ENCODE peak calls at places on chromosomes 16 and 17, in nine cellular contexts. One of them, this sample, is unnamed.

GRCh38 chr16:55283776-55284717 is 40.0 kb upstream of the IRX6 start:
- DNase-seq in Calu3: no peak
- DNase-seq in adrenal gland: no peak
- DNase-seq in left lobe of liver: no peak
- DNase-seq in astrocyte of the hippocampus: no peak
- DNase-seq in GM20000: no peak
- DNase-seq in adipocyte: no peak
- DNase-seq in NCI-H460: no peak
- DNase-seq in transverse colon: no peak
- DNase-seq in this sample: no peak

GRCh38 chr17:51045616-51046526 is 74.8 kb downstream of the SPAG9 start:
- DNase-seq in Calu3: no peak
- DNase-seq in adrenal gland: no peak
- DNase-seq in left lobe of liver: no peak
- DNase-seq in astrocyte of the hippocampus: peak
- DNase-seq in GM20000: no peak
- DNase-seq in adipocyte: no peak
- DNase-seq in NCI-H460: no peak
- DNase-seq in transverse colon: no peak
- DNase-seq in this sample: no peak

GRCh38 chr17:75159196-75160031 is 5.1 kb upstream of the JPT1 start:
- DNase-seq in Calu3: peak
- DNase-seq in adrenal gland: no peak
- DNase-seq in left lobe of liver: no peak
- DNase-seq in astrocyte of the hippocampus: peak
- DNase-seq in GM20000: no peak
- DNase-seq in adipocyte: peak
- DNase-seq in NCI-H460: no peak
- DNase-seq in transverse colon: no peak
- DNase-seq in this sample: no peak

GRCh38 chr17:49598918-49599317 is 23.2 kb downstream of the NXPH3 start:
- DNase-seq in Calu3: no peak
- DNase-seq in adrenal gland: no peak
- DNase-seq in left lobe of liver: no peak
- DNase-seq in astrocyte of the hippocampus: no peak
- DNase-seq in GM20000: no peak
- DNase-seq in adipocyte: no peak
- DNase-seq in NCI-H460: no peak
- DNase-seq in transverse colon: no peak
- DNase-seq in this sample: no peak

GRCh38 chr17:68592667-68593330 is 8.4 kb downstream of the FAM20A start:
- DNase-seq in Calu3: no peak
- DNase-seq in adrenal gland: no peak
- DNase-seq in left lobe of liver: no peak
- DNase-seq in astrocyte of the hippocampus: no peak
- DNase-seq in GM20000: no peak
- DNase-seq in adipocyte: peak
- DNase-seq in NCI-H460: no peak
- DNase-seq in transverse colon: no peak
- DNase-seq in this sample: no peak

GRCh38 chr17:37050905-37051304 is 102.2 kb downstream of the AATF start:
- DNase-seq in Calu3: no peak
- DNase-seq in adrenal gland: no peak
- DNase-seq in left lobe of liver: no peak
- DNase-seq in astrocyte of the hippocampus: peak
- DNase-seq in GM20000: no peak
- DNase-seq in adipocyte: no peak
- DNase-seq in NCI-H460: no peak
- DNase-seq in transverse colon: no peak
- DNase-seq in this sample: no peak

GRCh38 chr16:24430937-24431760 is 108.2 kb upstream of the RBBP6 start:
- DNase-seq in Calu3: no peak
- DNase-seq in adrenal gland: no peak
- DNase-seq in left lobe of liver: no peak
- DNase-seq in astrocyte of the hippocampus: peak
- DNase-seq in GM20000: no peak
- DNase-seq in adipocyte: no peak
- DNase-seq in NCI-H460: no peak
- DNase-seq in transverse colon: no peak
- DNase-seq in this sample: peak

GRCh38 chr16:76683051-76683450 is 405.9 kb downstream of the CNTNAP4 start:
- DNase-seq in Calu3: no peak
- DNase-seq in adrenal gland: no peak
- DNase-seq in left lobe of liver: no peak
- DNase-seq in astrocyte of the hippocampus: no peak
- DNase-seq in GM20000: no peak
- DNase-seq in adipocyte: no peak
- DNase-seq in NCI-H460: no peak
- DNase-seq in transverse colon: no peak
- DNase-seq in this sample: no peak

GRCh38 chr17:27762527-27763305 is 37.6 kb downstream of the NOS2 start:
- DNase-seq in Calu3: no peak
- DNase-seq in adrenal gland: peak
- DNase-seq in left lobe of liver: no peak
- DNase-seq in astrocyte of the hippocampus: peak
- DNase-seq in GM20000: no peak
- DNase-seq in adipocyte: peak
- DNase-seq in NCI-H460: peak
- DNase-seq in transverse colon: no peak
- DNase-seq in this sample: no peak

GRCh38 chr17:19740933-19741332 is 7.2 kb downstream of the ALDH3A1 start:
- DNase-seq in Calu3: no peak
- DNase-seq in adrenal gland: no peak
- DNase-seq in left lobe of liver: no peak
- DNase-seq in astrocyte of the hippocampus: no peak
- DNase-seq in GM20000: no peak
- DNase-seq in adipocyte: no peak
- DNase-seq in NCI-H460: no peak
- DNase-seq in transverse colon: no peak
- DNase-seq in this sample: no peak

GRCh38 chr17:51154176-51154575 is 817 bp downstream of the NME1 start:
- DNase-seq in Calu3: no peak
- DNase-seq in adrenal gland: no peak
- DNase-seq in left lobe of liver: no peak
- DNase-seq in astrocyte of the hippocampus: peak
- DNase-seq in GM20000: no peak
- DNase-seq in adipocyte: peak
- DNase-seq in NCI-H460: no peak
- DNase-seq in transverse colon: no peak
- DNase-seq in this sample: no peak

GRCh38 chr16:56576585-56577299 is 11.9 kb downstream of the MT4 start:
- DNase-seq in Calu3: peak
- DNase-seq in adrenal gland: peak
- DNase-seq in left lobe of liver: peak
- DNase-seq in astrocyte of the hippocampus: peak
- DNase-seq in GM20000: peak
- DNase-seq in adipocyte: peak
- DNase-seq in NCI-H460: peak
- DNase-seq in transverse colon: peak
- DNase-seq in this sample: peak

GRCh38 chr17:82603981-82604448 is 44.2 kb downstream of the WDR45B start:
- DNase-seq in Calu3: no peak
- DNase-seq in adrenal gland: peak
- DNase-seq in left lobe of liver: no peak
- DNase-seq in astrocyte of the hippocampus: no peak
- DNase-seq in GM20000: peak
- DNase-seq in adipocyte: no peak
- DNase-seq in NCI-H460: no peak
- DNase-seq in transverse colon: peak
- DNase-seq in this sample: peak

GRCh38 chr17:8073627-8074485 is 13.7 kb downstream of the ALOX12B start:
- DNase-seq in Calu3: peak
- DNase-seq in adrenal gland: peak
- DNase-seq in left lobe of liver: peak
- DNase-seq in astrocyte of the hippocampus: peak
- DNase-seq in GM20000: peak
- DNase-seq in adipocyte: peak
- DNase-seq in NCI-H460: peak
- DNase-seq in transverse colon: peak
- DNase-seq in this sample: peak

GRCh38 chr17:38604479-38605229 is 1.1 kb downstream of the SRCIN1 start:
- DNase-seq in Calu3: peak
- DNase-seq in adrenal gland: no peak
- DNase-seq in left lobe of liver: no peak
- DNase-seq in astrocyte of the hippocampus: no peak
- DNase-seq in GM20000: peak
- DNase-seq in adipocyte: no peak
- DNase-seq in NCI-H460: no peak
- DNase-seq in transverse colon: no peak
- DNase-seq in this sample: no peak

GRCh38 chr16:69166221-69166833 is 20.6 kb upstream of the SNTB2 start:
- DNase-seq in Calu3: no peak
- DNase-seq in adrenal gland: no peak
- DNase-seq in left lobe of liver: no peak
- DNase-seq in astrocyte of the hippocampus: peak
- DNase-seq in GM20000: peak
- DNase-seq in adipocyte: peak
- DNase-seq in NCI-H460: no peak
- DNase-seq in transverse colon: no peak
- DNase-seq in this sample: no peak

GRCh38 chr17:83171661-83172060 is 92.3 kb downstream of the METRNL start:
- DNase-seq in Calu3: no peak
- DNase-seq in adrenal gland: no peak
- DNase-seq in left lobe of liver: peak
- DNase-seq in astrocyte of the hippocampus: no peak
- DNase-seq in GM20000: no peak
- DNase-seq in adipocyte: no peak
- DNase-seq in NCI-H460: no peak
- DNase-seq in transverse colon: no peak
- DNase-seq in this sample: no peak

GRCh38 chr16:997440-998051 is 16.0 kb downstream of the SOX8 start:
- DNase-seq in Calu3: peak
- DNase-seq in adrenal gland: no peak
- DNase-seq in left lobe of liver: no peak
- DNase-seq in astrocyte of the hippocampus: peak
- DNase-seq in GM20000: no peak
- DNase-seq in adipocyte: peak
- DNase-seq in NCI-H460: no peak
- DNase-seq in transverse colon: peak
- DNase-seq in this sample: no peak

GRCh38 chr17:70426752-70427151 is 257.4 kb downstream of the KCNJ2 start:
- DNase-seq in Calu3: no peak
- DNase-seq in adrenal gland: no peak
- DNase-seq in left lobe of liver: no peak
- DNase-seq in astrocyte of the hippocampus: no peak
- DNase-seq in GM20000: no peak
- DNase-seq in adipocyte: no peak
- DNase-seq in NCI-H460: no peak
- DNase-seq in transverse colon: no peak
- DNase-seq in this sample: no peak

GRCh38 chr17:60623415-60623814 is 23.4 kb downstream of the PPM1D start:
- DNase-seq in Calu3: no peak
- DNase-seq in adrenal gland: no peak
- DNase-seq in left lobe of liver: no peak
- DNase-seq in astrocyte of the hippocampus: no peak
- DNase-seq in GM20000: no peak
- DNase-seq in adipocyte: no peak
- DNase-seq in NCI-H460: no peak
- DNase-seq in transverse colon: no peak
- DNase-seq in this sample: no peak

GRCh38 chr16:80899804-80900592 is 95.6 kb upstream of the CDYL2 start:
- DNase-seq in Calu3: peak
- DNase-seq in adrenal gland: peak
- DNase-seq in left lobe of liver: peak
- DNase-seq in astrocyte of the hippocampus: peak
- DNase-seq in GM20000: no peak
- DNase-seq in adipocyte: peak
- DNase-seq in NCI-H460: no peak
- DNase-seq in transverse colon: peak
- DNase-seq in this sample: peak

GRCh38 chr16:4882633-4883285 is 35.5 kb downstream of the UBN1 start:
- DNase-seq in Calu3: peak
- DNase-seq in adrenal gland: peak
- DNase-seq in left lobe of liver: peak
- DNase-seq in astrocyte of the hippocampus: peak
- DNase-seq in GM20000: no peak
- DNase-seq in adipocyte: peak
- DNase-seq in NCI-H460: no peak
- DNase-seq in transverse colon: no peak
- DNase-seq in this sample: no peak

GRCh38 chr16:81107506-81107905 is 11.3 kb upstream of the GCSH start:
- DNase-seq in Calu3: peak
- DNase-seq in adrenal gland: no peak
- DNase-seq in left lobe of liver: no peak
- DNase-seq in astrocyte of the hippocampus: no peak
- DNase-seq in GM20000: no peak
- DNase-seq in adipocyte: no peak
- DNase-seq in NCI-H460: no peak
- DNase-seq in transverse colon: no peak
- DNase-seq in this sample: no peak

GRCh38 chr17:37694734-37695133 is 50.1 kb downstream of the HNF1B start:
- DNase-seq in Calu3: no peak
- DNase-seq in adrenal gland: no peak
- DNase-seq in left lobe of liver: no peak
- DNase-seq in astrocyte of the hippocampus: peak
- DNase-seq in GM20000: no peak
- DNase-seq in adipocyte: no peak
- DNase-seq in NCI-H460: no peak
- DNase-seq in transverse colon: no peak
- DNase-seq in this sample: no peak

GRCh38 chr16:1929105-1929504 is 10.9 kb upstream of the HS3ST6 start:
- DNase-seq in Calu3: no peak
- DNase-seq in adrenal gland: no peak
- DNase-seq in left lobe of liver: no peak
- DNase-seq in astrocyte of the hippocampus: peak
- DNase-seq in GM20000: peak
- DNase-seq in adipocyte: peak
- DNase-seq in NCI-H460: no peak
- DNase-seq in transverse colon: no peak
- DNase-seq in this sample: no peak

GRCh38 chr17:57166803-57167202 is 81.8 kb downstream of the AKAP1 start:
- DNase-seq in Calu3: no peak
- DNase-seq in adrenal gland: peak
- DNase-seq in left lobe of liver: no peak
- DNase-seq in astrocyte of the hippocampus: no peak
- DNase-seq in GM20000: no peak
- DNase-seq in adipocyte: no peak
- DNase-seq in NCI-H460: no peak
- DNase-seq in transverse colon: no peak
- DNase-seq in this sample: no peak

GRCh38 chr17:19003966-19004600 is 481 bp downstream of the FAM83G start:
- DNase-seq in Calu3: peak
- DNase-seq in adrenal gland: no peak
- DNase-seq in left lobe of liver: peak
- DNase-seq in astrocyte of the hippocampus: peak
- DNase-seq in GM20000: peak
- DNase-seq in adipocyte: peak
- DNase-seq in NCI-H460: peak
- DNase-seq in transverse colon: peak
- DNase-seq in this sample: peak

GRCh38 chr17:18141210-18141803 is 32.8 kb downstream of the MYO15A start:
- DNase-seq in Calu3: peak
- DNase-seq in adrenal gland: no peak
- DNase-seq in left lobe of liver: no peak
- DNase-seq in astrocyte of the hippocampus: peak
- DNase-seq in GM20000: peak
- DNase-seq in adipocyte: peak
- DNase-seq in NCI-H460: peak
- DNase-seq in transverse colon: no peak
- DNase-seq in this sample: no peak

GRCh38 chr16:71883849-71884638 is at the start of gene ZNF821:
- DNase-seq in Calu3: peak
- DNase-seq in adrenal gland: peak
- DNase-seq in left lobe of liver: peak
- DNase-seq in astrocyte of the hippocampus: peak
- DNase-seq in GM20000: peak
- DNase-seq in adipocyte: peak
- DNase-seq in NCI-H460: peak
- DNase-seq in transverse colon: peak
- DNase-seq in this sample: peak

GRCh38 chr16:86984286-86984685 is 332.9 kb downstream of the C16orf95 start:
- DNase-seq in Calu3: no peak
- DNase-seq in adrenal gland: no peak
- DNase-seq in left lobe of liver: no peak
- DNase-seq in astrocyte of the hippocampus: no peak
- DNase-seq in GM20000: no peak
- DNase-seq in adipocyte: no peak
- DNase-seq in NCI-H460: no peak
- DNase-seq in transverse colon: no peak
- DNase-seq in this sample: no peak

GRCh38 chr17:40351185-40352043 is 13.1 kb downstream of the GJD3 start:
- DNase-seq in Calu3: no peak
- DNase-seq in adrenal gland: no peak
- DNase-seq in left lobe of liver: peak
- DNase-seq in astrocyte of the hippocampus: peak
- DNase-seq in GM20000: no peak
- DNase-seq in adipocyte: no peak
- DNase-seq in NCI-H460: no peak
- DNase-seq in transverse colon: no peak
- DNase-seq in this sample: no peak